ENCODE peak calls at places on chromosomes 4 and X, in five cellular contexts. E is body of pancreas, P is neural crest cell, T is spleen, I is omental fat pad. V is an unnamed sample.

GRCh38 chr4:100936676-100937390 is 410.5 kb downstream of the PPP3CA start:
- DNase-seq in T (no peak), I (no peak), P (no peak), E (no peak), V (no peak)

GRCh38 chrX:139196890-139197289 is 333.6 kb upstream of the F9 start:
- DNase-seq in E (no peak), I (no peak), T (no peak), P (no peak), V (no peak)

GRCh38 chr4:102799816-102800215 is 27.5 kb downstream of the UBE2D3 start:
- DNase-seq in T (no peak), E (no peak), I (no peak), P (no peak), V (no peak)

GRCh38 chr4:122700178-122700725 is 32.3 kb upstream of the BBS12 start:
- DNase-seq in T (no peak), P (no peak), I (no peak), E (peak), V (peak)

GRCh38 chr4:147863111-147863747 is 131.3 kb downstream of the ARHGAP10 start:
- DNase-seq in E (no peak), I (no peak), T (no peak), P (no peak), V (no peak)

GRCh38 chr4:168630445-168631187 is 133.8 kb downstream of the PALLD start:
- DNase-seq in I (no peak), P (no peak), E (no peak), T (no peak), V (no peak)

GRCh38 chrX:31314921-31315320 is 243.1 kb upstream of the FTHL17 start:
- DNase-seq in E (no peak), T (no peak), I (no peak), P (no peak), V (no peak)

GRCh38 chr4:80154547-80154933 is 42.8 kb upstream of the PRDM8 start:
- DNase-seq in P (no peak), T (no peak), I (no peak), E (no peak), V (no peak)

GRCh38 chr4:111198426-111198825 is 575.5 kb upstream of the PITX2 start:
- DNase-seq in T (no peak), I (no peak), E (no peak), P (no peak), V (no peak)

GRCh38 chr4:86536166-86536565 is 57.9 kb upstream of the PTPN13 start:
- DNase-seq in T (no peak), E (no peak), I (no peak), P (no peak), V (no peak)

GRCh38 chrX:151174581-151175282 is 1.7 kb upstream of the GPR50 start:
- DNase-seq in E (no peak), T (no peak), P (peak), I (no peak), V (no peak)

GRCh38 chrX:16771483-16772398 is 14.5 kb upstream of the TXLNG start:
- DNase-seq in P (peak), I (no peak), E (no peak), T (no peak), V (peak)

GRCh38 chrX:7987160-7987992 is 60.2 kb upstream of the PNPLA4 start:
- DNase-seq in T (no peak), I (no peak), P (no peak), E (no peak), V (no peak)

GRCh38 chrX:123093792-123094191 is 90.3 kb upstream of the GRIA3 start:
- DNase-seq in P (no peak), E (no peak), I (no peak), T (no peak), V (no peak)

GRCh38 chr4:57193164-57193810 is 83.1 kb upstream of the IGFBP7 start:
- DNase-seq in T (no peak), E (no peak), P (no peak), I (no peak), V (no peak)

GRCh38 chr4:27678027-27678426 is 817.4 kb downstream of the STIM2 start:
- DNase-seq in E (no peak), I (no peak), T (no peak), P (no peak), V (no peak)

GRCh38 chrX:53476371-53476770 is 42.2 kb upstream of the HSD17B10 start:
- DNase-seq in I (no peak), T (no peak), E (no peak), P (no peak), V (no peak)

GRCh38 chrX:41381685-41382084 is 47.7 kb downstream of the DDX3X start:
- DNase-seq in T (no peak), E (peak), I (no peak), P (peak), V (peak)

GRCh38 chrX:119734897-119735339 is 23.5 kb upstream of the SOWAHD start:
- DNase-seq in P (no peak), T (peak), I (no peak), E (peak), V (peak)

GRCh38 chrX:144275826-144276225 is 392.0 kb downstream of the UBE2NL start:
- DNase-seq in I (no peak), E (no peak), T (no peak), P (no peak), V (no peak)

GRCh38 chrX:104707572-104707971 is 141.6 kb downstream of the IL1RAPL2 start:
- DNase-seq in T (no peak), I (no peak), P (no peak), E (no peak), V (no peak)

GRCh38 chrX:103056902-103057301 is 7.1 kb downstream of the BEX1 start:
- DNase-seq in T (no peak), P (no peak), E (no peak), I (no peak), V (no peak)

GRCh38 chrX:51802917-51803688 is 59.9 kb downstream of the GSPT2 start:
- DNase-seq in E (peak), I (no peak), T (peak), P (peak), V (peak)

GRCh38 chrX:51803833-51804232 is 60.6 kb downstream of the GSPT2 start:
- DNase-seq in I (no peak), P (no peak), E (no peak), T (no peak), V (no peak)

DNA sequence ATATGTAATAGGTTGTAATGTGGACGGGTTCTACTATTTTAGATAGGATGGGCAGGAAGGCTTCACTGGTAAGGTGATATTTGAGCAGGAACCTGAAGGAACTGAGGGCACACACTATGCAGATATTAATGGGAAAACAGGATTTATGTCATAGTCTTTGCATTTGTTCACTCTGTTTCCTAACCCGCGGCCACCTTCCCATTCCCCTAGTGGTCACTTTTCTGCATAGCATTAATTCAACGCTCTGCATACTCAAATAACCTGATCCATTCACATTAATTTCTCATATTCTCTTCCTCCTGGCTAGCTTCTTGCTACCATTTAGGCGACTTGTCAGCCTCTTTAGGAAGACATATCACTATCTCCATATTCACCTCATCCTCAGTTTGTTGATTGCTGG is 61.5 kb downstream of the GSPT2 start:
- DNase-seq in P (no peak), T (no peak), I (no peak), E (no peak), V (no peak)
- TF ChIP-seq CTCF in P (peak), T (no peak), I (no peak), E (no peak), V (peak)

GRCh38 chr4:52126946-52127345 is 75.8 kb downstream of the SPATA18 start:
- DNase-seq in T (no peak), I (no peak), P (no peak), E (no peak), V (no peak)
- TF ChIP-seq CTCF in T (no peak), I (no peak), P (no peak), E (no peak), V (no peak)

GRCh38 chr4:120773641-120774040 is 148.9 kb downstream of the PRDM5 start:
- DNase-seq in P (no peak), I (no peak), E (no peak), T (no peak), V (no peak)

GRCh38 chr4:120769227-120769626 is 153.3 kb downstream of the PRDM5 start:
- DNase-seq in I (no peak), T (no peak), E (no peak), P (no peak), V (peak)

GRCh38 chr4:120770897-120771296 is 151.6 kb downstream of the PRDM5 start:
- DNase-seq in T (no peak), E (no peak), P (no peak), I (no peak), V (no peak)

DNA sequence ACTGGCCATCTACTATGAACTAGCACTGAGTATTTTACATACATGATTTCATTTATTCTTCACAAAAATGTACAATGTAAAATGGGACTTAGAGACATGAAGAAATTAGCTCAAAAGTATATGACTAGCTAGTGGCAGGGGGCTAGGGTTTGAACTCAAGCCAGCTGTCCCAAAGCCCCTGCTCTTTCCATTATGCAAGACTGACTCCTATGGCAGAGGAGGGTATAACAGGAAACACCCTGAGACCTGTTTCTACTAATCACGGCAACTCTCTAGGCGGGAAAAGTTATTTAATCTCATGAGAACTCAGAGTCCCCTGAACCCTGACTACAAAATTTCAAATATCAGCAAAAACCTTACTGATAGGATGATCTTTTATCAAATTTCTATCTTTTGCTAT is 150.6 kb downstream of the PRDM5 start:
- DNase-seq in E (no peak), I (no peak), T (no peak), P (no peak), V (no peak)
- TF ChIP-seq CTCF in E (no peak), I (no peak), T (no peak), P (no peak), V (no peak)

GRCh38 chr4:23337292-23337691 is 552.6 kb downstream of the PPARGC1A start:
- DNase-seq in E (no peak), T (no peak), P (no peak), I (no peak), V (peak)
- TF ChIP-seq CTCF in E (no peak), T (no peak), P (peak), I (no peak), V (no peak)

GRCh38 chr4:173192375-173193162 is 24.0 kb downstream of the GALNT7 start:
- DNase-seq in E (no peak), T (no peak), P (no peak), I (no peak), V (no peak)
- TF ChIP-seq CTCF in E (no peak), T (peak), P (no peak), I (no peak), V (no peak)

GRCh38 chr4:98447648-98448047 is 186.5 kb downstream of the RAP1GDS1 start:
- DNase-seq in P (no peak), I (no peak), E (no peak), T (no peak), V (no peak)
- TF ChIP-seq CTCF in P (no peak), I (no peak), E (no peak), T (no peak), V (no peak)

GRCh38 chrX:12080265-12080664 is 58.0 kb upstream of the FRMPD4 start:
- DNase-seq in P (no peak), I (no peak), T (no peak), E (peak), V (peak)

GRCh38 chrX:12076046-12076445 is 62.2 kb upstream of the FRMPD4 start:
- DNase-seq in I (no peak), T (no peak), E (no peak), P (no peak), V (peak)
- TF ChIP-seq CTCF in I (no peak), T (no peak), E (no peak), P (no peak), V (no peak)

GRCh38 chr4:931960-932712 is at the start of the genes GAK and TMEM175:
- DNase-seq in T (peak), P (peak), I (peak), E (peak), V (peak)
- TF ChIP-seq CTCF in T (peak), P (peak), I (no peak), E (no peak), V (no peak)

DNA sequence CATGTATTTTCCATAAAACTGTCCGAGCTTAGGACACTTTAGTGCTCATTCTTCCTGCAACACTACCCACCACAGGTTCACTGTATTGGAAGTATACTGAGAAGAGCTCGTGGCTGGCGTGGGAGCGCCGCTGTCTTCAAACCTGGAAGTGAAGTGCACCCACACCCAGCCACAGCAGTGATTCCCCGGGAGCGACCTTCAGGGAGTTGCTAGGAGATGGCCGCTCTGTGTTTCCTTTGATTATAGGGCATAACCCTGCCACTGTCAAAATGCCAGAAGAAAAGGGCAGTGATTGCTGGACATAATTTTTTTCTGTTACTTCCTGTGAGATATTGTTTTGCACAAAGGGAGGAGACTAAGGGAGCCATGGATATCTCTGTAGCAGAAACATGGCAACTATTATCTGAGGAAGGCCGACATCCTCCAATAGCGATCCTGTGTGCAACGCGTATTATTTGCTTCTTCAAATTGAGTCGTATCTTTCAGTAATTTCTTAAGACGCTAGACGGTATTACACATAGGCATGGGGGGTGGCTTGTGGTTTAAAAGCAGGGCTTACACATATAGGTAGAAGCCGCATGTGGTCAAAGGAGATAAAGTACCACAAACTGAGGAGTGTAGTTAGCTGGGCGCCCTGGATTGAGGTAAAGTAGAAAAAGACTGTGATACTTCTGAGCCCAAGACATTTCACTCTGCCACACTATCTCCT is 94.8 kb downstream of the SORBS2 start:
- DNase-seq in P (no peak), E (peak), I (no peak), T (peak), V (peak)
- TF ChIP-seq CTCF in P (no peak), E (no peak), I (no peak), T (no peak), V (no peak)

GRCh38 chr4:83267835-83268475 is 16.6 kb downstream of the COQ2 start:
- DNase-seq in E (no peak), P (no peak), I (no peak), T (no peak), V (no peak)
- TF ChIP-seq CTCF in E (no peak), P (no peak), I (no peak), T (no peak), V (no peak)

V was measured in Calu3.